ENCODE peak calls at places on chromosomes 4 and X, in six cellular contexts. J is uterus; Z is psoas muscle; P is CD4-positive, alpha-beta T cell; M is testis; E is lower lobe of right lung. V is an unnamed sample.
A peak's percentile ranks its signal among the peaks of the same experiment; 100 is the strongest.

GRCh38 chrX:140766024-140766611 is 56.6 kb downstream of the LINC00632 start:
- DNase-seq in J (peak; percentile 20), Z (no peak), P (peak; percentile 8), M (peak; percentile 51), E (no peak), V (peak; percentile 84)

GRCh38 chr4:169009281-169010124 is 552 bp downstream of the CBR4 start:
- DNase-seq in J (peak; percentile 74), Z (peak; percentile 63), P (peak; percentile 50), M (peak; percentile 83), E (peak; percentile 78), V (peak; percentile 82)

GRCh38 chr4:133323670-133324069 is 174.6 kb downstream of the PCDH10 start:
- DNase-seq in J (no peak), Z (no peak), P (no peak), M (no peak), E (no peak), V (no peak)

GRCh38 chr4:38015886-38016515 is 55.8 kb downstream of the PTTG2 start:
- DNase-seq in J (no peak), Z (no peak), P (no peak), M (no peak), E (no peak), V (no peak)

GRCh38 chr4:153151535-153152452 is 52.4 kb upstream of the TRIM2 start:
- DNase-seq in J (peak; percentile 34), Z (no peak), P (no peak), M (peak; percentile 58), E (peak; percentile 87), V (peak; percentile 96)

GRCh38 chr4:62275470-62275869 is 1075.3 kb downstream of the ADGRL3 start:
- DNase-seq in J (no peak), Z (no peak), P (no peak), M (no peak), E (no peak), V (no peak)

GRCh38 chrX:132266583-132267355 is 47.5 kb upstream of the RAP2C start:
- DNase-seq in J (peak; percentile 28), Z (no peak), P (no peak), M (no peak), E (no peak), V (no peak)

GRCh38 chrX:39811391-39811790 is 286.4 kb downstream of the BCOR start:
- DNase-seq in J (no peak), Z (no peak), P (no peak), M (no peak), E (no peak), V (peak; percentile 71)

GRCh38 chrX:129842510-129843208 is 1.0 kb downstream of the ZDHHC9 start:
- DNase-seq in J (peak; percentile 19), Z (peak; percentile 20), P (no peak), M (peak; percentile 16), E (peak; percentile 49), V (peak; percentile 69)

GRCh38 chrX:2451456-2452316 is 49.1 kb downstream of the DHRSX start:
- DNase-seq in J (no peak), Z (no peak), P (no peak), M (no peak), E (peak; percentile 33), V (peak; percentile 83)

GRCh38 chrX:128458888-128459287 is 406.7 kb upstream of the ACTRT1 start:
- DNase-seq in J (no peak), Z (no peak), P (no peak), M (no peak), E (no peak), V (no peak)

GRCh38 chr4:138347561-138347960 is 105.4 kb upstream of the SLC7A11 start:
- DNase-seq in J (no peak), Z (no peak), P (no peak), M (no peak), E (no peak), V (no peak)

GRCh38 chrX:151359931-151360871 is 36.8 kb upstream of the VMA21 start:
- DNase-seq in J (no peak), Z (peak; percentile 27), P (peak; percentile 28), M (peak; percentile 35), E (peak; percentile 44), V (peak; percentile 83)

GRCh38 chrX:78106651-78106986 is 2.6 kb downstream of the PGK1 start:
- DNase-seq in J (no peak), Z (no peak), P (no peak), M (no peak), E (no peak), V (no peak)

GRCh38 chr4:104451573-104451972 is 43.1 kb downstream of the CXXC4 start:
- DNase-seq in J (no peak), Z (no peak), P (no peak), M (peak; percentile 17), E (no peak), V (no peak)

GRCh38 chr4:165677081-165677480 is 196.0 kb upstream of the TLL1 start:
- DNase-seq in J (no peak), Z (no peak), P (no peak), M (no peak), E (no peak), V (no peak)

GRCh38 chrX:80808854-80809493 is 703 bp downstream of the BRWD3 start:
- DNase-seq in J (peak; percentile 26), Z (no peak), P (peak; percentile 8), M (peak; percentile 20), E (no peak), V (peak; percentile 68)

GRCh38 chrX:16770970-16771482 is 15.2 kb upstream of the TXLNG start:
- DNase-seq in J (no peak), Z (no peak), P (no peak), M (no peak), E (no peak), V (no peak)

GRCh38 chrX:17057209-17057608 is 110.8 kb downstream of the REPS2 start:
- DNase-seq in J (no peak), Z (no peak), P (no peak), M (no peak), E (no peak), V (no peak)

DNA sequence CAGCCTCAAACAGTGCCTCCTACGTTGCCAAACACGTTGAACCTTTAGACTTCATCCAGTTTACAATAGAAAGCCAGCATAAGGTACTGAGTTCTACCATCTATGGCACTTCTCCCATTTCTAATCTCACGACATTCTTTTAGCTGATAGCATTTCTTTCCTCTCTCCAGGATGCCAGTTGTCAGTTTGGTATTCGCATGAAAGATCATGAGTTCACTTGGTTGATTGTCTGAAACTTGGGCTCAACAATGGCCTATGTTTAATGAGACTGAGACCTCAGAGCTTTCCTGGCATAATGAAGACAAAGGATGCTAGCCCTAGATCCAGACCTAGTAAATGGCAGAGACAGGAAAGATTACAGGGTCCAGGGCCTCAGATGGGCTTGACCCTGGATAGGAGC is 69.2 kb upstream of the SPRY1 start:
- DNase-seq in J (no peak), Z (no peak), P (no peak), M (no peak), E (no peak), V (peak; percentile 35)
- H3K9me3 ChIP-seq in J (peaks cover 2% of the 10 kb centered on the region), Z (peaks cover 1% of the 10 kb centered on the region), P (peaks cover 21% of the 10 kb centered on the region), M (no peaks in the 10 kb centered on the region), E (peaks cover 3% of the 10 kb centered on the region), V (peaks cover 23% of the 10 kb centered on the region)

DNA sequence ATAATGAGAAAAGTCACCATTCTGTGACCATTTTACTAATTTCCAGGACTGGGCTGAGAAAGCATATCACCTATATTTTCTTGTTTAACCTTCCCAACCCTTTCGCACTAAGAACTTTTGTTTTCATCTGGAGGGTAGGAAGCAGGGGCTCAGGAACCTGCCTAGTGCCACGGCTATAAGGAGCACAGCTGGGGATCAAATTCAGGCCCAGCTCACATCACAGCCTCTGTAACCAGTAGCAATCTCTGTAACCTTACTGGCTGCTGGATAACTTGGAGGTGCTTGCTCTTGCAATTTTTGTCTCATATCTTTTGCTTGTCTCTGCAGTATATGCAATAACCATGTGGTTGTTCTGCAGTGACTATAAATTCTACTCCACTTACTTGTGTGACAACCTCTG is 76.7 kb upstream of the PLAC1 start:
- DNase-seq in J (no peak), Z (no peak), P (no peak), M (no peak), E (no peak), V (no peak)
- H3K27ac ChIP-seq in J (no peak overlapping the region), Z (no peak overlapping the region), P (no peak overlapping the region), M (no peak overlapping the region), E (no peak overlapping the region), V (no peak overlapping the region)

GRCh38 chr4:7573692-7574091 is 139.0 kb upstream of the PSAPL1 start:
- DNase-seq in J (no peak), Z (no peak), P (no peak), M (no peak), E (no peak), V (no peak)
- H3K9me3 ChIP-seq in J (peaks cover 8% of the 10 kb centered on the region), Z (peaks cover 31% of the 10 kb centered on the region), P (peaks cover 30% of the 10 kb centered on the region), M (no peaks in the 10 kb centered on the region), E (peaks cover 33% of the 10 kb centered on the region), V (peaks cover 10% of the 10 kb centered on the region)

GRCh38 chr4:31365006-31365690 is 645.0 kb downstream of the PCDH7 start:
- DNase-seq in J (no peak), Z (no peak), P (no peak), M (no peak), E (no peak), V (no peak)

GRCh38 chr4:31362756-31363155 is 642.6 kb downstream of the PCDH7 start:
- DNase-seq in J (no peak), Z (no peak), P (no peak), M (no peak), E (no peak), V (no peak)

GRCh38 chr4:31356839-31357238 is 636.7 kb downstream of the PCDH7 start:
- DNase-seq in J (no peak), Z (no peak), P (no peak), M (no peak), E (no peak), V (no peak)

GRCh38 chr4:31366041-31366440 is 645.9 kb downstream of the PCDH7 start:
- DNase-seq in J (no peak), Z (no peak), P (no peak), M (no peak), E (no peak), V (no peak)

DNA sequence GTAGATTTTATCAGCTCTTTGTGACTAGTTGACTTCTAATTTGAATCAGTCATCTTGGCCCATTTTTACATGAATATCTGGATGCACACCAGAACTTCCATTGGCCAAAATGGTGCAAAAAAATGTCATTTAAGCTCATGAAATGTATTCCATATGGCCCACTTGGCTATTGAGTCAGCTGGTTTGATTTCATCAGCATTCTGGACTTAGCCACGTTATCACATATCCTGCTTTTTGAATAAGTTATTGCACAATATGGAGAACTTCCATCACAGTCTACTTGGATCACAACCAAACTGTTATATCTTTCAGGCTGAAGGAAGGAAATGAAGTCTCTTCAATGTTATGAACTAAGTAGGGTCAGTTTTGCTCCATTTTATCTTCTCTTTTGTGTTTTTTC is 640.6 kb downstream of the PCDH7 start:
- DNase-seq in J (no peak), Z (no peak), P (no peak), M (no peak), E (no peak), V (no peak)
- H3K27ac ChIP-seq in J (no peak overlapping the region), Z (no peak overlapping the region), P (no peak overlapping the region), M (no peak overlapping the region), E (no peak overlapping the region), V (no peak overlapping the region)

GRCh38 chr4:99863-100262 is 24.4 kb upstream of the ZNF718 start:
- DNase-seq in J (no peak), Z (no peak), P (no peak), M (no peak), E (no peak), V (no peak)
- H3K9me3 ChIP-seq in J (peaks cover 40% of the 10 kb centered on the region), Z (peaks cover 79% of the 10 kb centered on the region), P (peaks cover 82% of the 10 kb centered on the region), M (no peaks in the 10 kb centered on the region), E (peaks cover 87% of the 10 kb centered on the region), V (peaks cover 82% of the 10 kb centered on the region)